ENCODE peak calls at places on chromosomes 3 and 15, in seven cellular contexts. One of them, this sample, is unnamed. For H3K36me3, the result is how much of the 10 kb centered on the place peaks cover.

GRCh38 chr3:80285370-80285769 is 517.6 kb upstream of the ROBO1 start:
- DNase-seq in transverse colon: no peak
- DNase-seq in endothelial cell of umbilical vein: no peak
- DNase-seq in uterus: no peak
- DNase-seq in sigmoid colon: no peak
- DNase-seq in heart left ventricle: no peak
- DNase-seq in adrenal gland: no peak
- DNase-seq in this sample: no peak

GRCh38 chr3:139427283-139428060 is 38.0 kb upstream of the COPB2 start:
- DNase-seq in transverse colon: no peak
- DNase-seq in endothelial cell of umbilical vein: peak
- DNase-seq in uterus: peak
- DNase-seq in sigmoid colon: no peak
- DNase-seq in heart left ventricle: no peak
- DNase-seq in adrenal gland: peak
- DNase-seq in this sample: no peak

GRCh38 chr3:51710631-51711351 is 3.9 kb downstream of the GRM2 start:
- DNase-seq in transverse colon: peak
- DNase-seq in endothelial cell of umbilical vein: no peak
- DNase-seq in uterus: peak
- DNase-seq in sigmoid colon: no peak
- DNase-seq in heart left ventricle: peak
- DNase-seq in adrenal gland: no peak
- DNase-seq in this sample: peak

GRCh38 chr3:172280406-172281051 is 167.7 kb downstream of the GHSR start:
- DNase-seq in transverse colon: no peak
- DNase-seq in endothelial cell of umbilical vein: peak
- DNase-seq in uterus: no peak
- DNase-seq in sigmoid colon: no peak
- DNase-seq in heart left ventricle: no peak
- DNase-seq in adrenal gland: no peak
- DNase-seq in this sample: no peak

GRCh38 chr15:85019815-85020590 is 38.3 kb downstream of the PDE8A start:
- DNase-seq in transverse colon: no peak
- DNase-seq in endothelial cell of umbilical vein: no peak
- DNase-seq in uterus: no peak
- DNase-seq in sigmoid colon: no peak
- DNase-seq in heart left ventricle: no peak
- DNase-seq in adrenal gland: no peak
- DNase-seq in this sample: no peak

GRCh38 chr3:17730318-17730967 is 12.0 kb downstream of the TBC1D5 start:
- DNase-seq in transverse colon: peak
- DNase-seq in endothelial cell of umbilical vein: peak
- DNase-seq in uterus: no peak
- DNase-seq in sigmoid colon: no peak
- DNase-seq in heart left ventricle: no peak
- DNase-seq in adrenal gland: no peak
- DNase-seq in this sample: no peak

GRCh38 chr3:194617827-194618226 is 15.4 kb downstream of the TMEM44 start:
- DNase-seq in transverse colon: no peak
- DNase-seq in endothelial cell of umbilical vein: no peak
- DNase-seq in uterus: no peak
- DNase-seq in sigmoid colon: no peak
- DNase-seq in heart left ventricle: no peak
- DNase-seq in adrenal gland: no peak
- DNase-seq in this sample: no peak

GRCh38 chr15:52050416-52050815 is 31.4 kb downstream of the MAPK6 start:
- DNase-seq in transverse colon: no peak
- DNase-seq in endothelial cell of umbilical vein: no peak
- DNase-seq in uterus: no peak
- DNase-seq in sigmoid colon: no peak
- DNase-seq in heart left ventricle: no peak
- DNase-seq in adrenal gland: no peak
- DNase-seq in this sample: no peak

GRCh38 chr3:153925826-153926514 is 195.2 kb upstream of the ARHGEF26 start:
- DNase-seq in transverse colon: no peak
- DNase-seq in endothelial cell of umbilical vein: no peak
- DNase-seq in uterus: no peak
- DNase-seq in sigmoid colon: no peak
- DNase-seq in heart left ventricle: no peak
- DNase-seq in adrenal gland: no peak
- DNase-seq in this sample: no peak

GRCh38 chr3:51311055-51311454 is 74.0 kb upstream of the MANF start:
- DNase-seq in transverse colon: no peak
- DNase-seq in endothelial cell of umbilical vein: peak
- DNase-seq in uterus: no peak
- DNase-seq in sigmoid colon: no peak
- DNase-seq in heart left ventricle: no peak
- DNase-seq in adrenal gland: no peak
- DNase-seq in this sample: no peak

GRCh38 chr15:67303490-67304363 is 49.1 kb downstream of the IQCH start:
- DNase-seq in transverse colon: peak
- DNase-seq in endothelial cell of umbilical vein: peak
- DNase-seq in uterus: peak
- DNase-seq in sigmoid colon: no peak
- DNase-seq in heart left ventricle: no peak
- DNase-seq in adrenal gland: peak
- DNase-seq in this sample: no peak

GRCh38 chr3:147930417-147930816 is 521.3 kb downstream of the ZIC1 start:
- DNase-seq in transverse colon: no peak
- DNase-seq in endothelial cell of umbilical vein: peak
- DNase-seq in uterus: no peak
- DNase-seq in sigmoid colon: no peak
- DNase-seq in heart left ventricle: no peak
- DNase-seq in adrenal gland: no peak
- DNase-seq in this sample: no peak

GRCh38 chr3:64209866-64210609 is 15.2 kb downstream of the PRICKLE2 start:
- DNase-seq in transverse colon: peak
- DNase-seq in endothelial cell of umbilical vein: peak
- DNase-seq in uterus: peak
- DNase-seq in sigmoid colon: peak
- DNase-seq in heart left ventricle: peak
- DNase-seq in adrenal gland: peak
- DNase-seq in this sample: peak

GRCh38 chr15:23422099-23422945 is 24.7 kb downstream of the GOLGA6L2 start:
- DNase-seq in transverse colon: no peak
- DNase-seq in endothelial cell of umbilical vein: no peak
- DNase-seq in uterus: no peak
- DNase-seq in sigmoid colon: peak
- DNase-seq in heart left ventricle: no peak
- DNase-seq in adrenal gland: peak
- DNase-seq in this sample: peak

GRCh38 chr3:170178631-170179030 is 2.9 kb downstream of the PHC3 start:
- DNase-seq in transverse colon: peak
- DNase-seq in endothelial cell of umbilical vein: no peak
- DNase-seq in uterus: no peak
- DNase-seq in sigmoid colon: no peak
- DNase-seq in heart left ventricle: no peak
- DNase-seq in adrenal gland: no peak
- DNase-seq in this sample: no peak

GRCh38 chr3:9942934-9943690 is 9.1 kb downstream of the PRRT3 start:
- DNase-seq in transverse colon: no peak
- DNase-seq in endothelial cell of umbilical vein: no peak
- DNase-seq in uterus: no peak
- DNase-seq in sigmoid colon: no peak
- DNase-seq in heart left ventricle: no peak
- DNase-seq in adrenal gland: no peak
- DNase-seq in this sample: no peak
- TF ChIP-seq POLR2A in transverse colon: no peak
- TF ChIP-seq POLR2A in endothelial cell of umbilical vein: no peak
- TF ChIP-seq POLR2A in uterus: no peak
- TF ChIP-seq POLR2A in sigmoid colon: no peak
- TF ChIP-seq POLR2A in heart left ventricle: no peak
- TF ChIP-seq POLR2A in adrenal gland: no peak
- TF ChIP-seq POLR2A in this sample: no peak

GRCh38 chr3:113269661-113270060 is 58.3 kb downstream of the BOC start:
- DNase-seq in transverse colon: no peak
- DNase-seq in endothelial cell of umbilical vein: no peak
- DNase-seq in uterus: no peak
- DNase-seq in sigmoid colon: no peak
- DNase-seq in heart left ventricle: no peak
- DNase-seq in adrenal gland: no peak
- DNase-seq in this sample: no peak

GRCh38 chr3:113271594-113272368 is 60.4 kb downstream of the BOC start:
- DNase-seq in transverse colon: no peak
- DNase-seq in endothelial cell of umbilical vein: no peak
- DNase-seq in uterus: no peak
- DNase-seq in sigmoid colon: no peak
- DNase-seq in heart left ventricle: no peak
- DNase-seq in adrenal gland: no peak
- DNase-seq in this sample: no peak

GRCh38 chr3:113271189-113271588 is 59.8 kb downstream of the BOC start:
- DNase-seq in transverse colon: no peak
- DNase-seq in endothelial cell of umbilical vein: no peak
- DNase-seq in uterus: peak
- DNase-seq in sigmoid colon: peak
- DNase-seq in heart left ventricle: no peak
- DNase-seq in adrenal gland: no peak
- DNase-seq in this sample: no peak

GRCh38 chr3:113270096-113270495 is 58.7 kb downstream of the BOC start:
- DNase-seq in transverse colon: no peak
- DNase-seq in endothelial cell of umbilical vein: no peak
- DNase-seq in uterus: no peak
- DNase-seq in sigmoid colon: no peak
- DNase-seq in heart left ventricle: no peak
- DNase-seq in adrenal gland: no peak
- DNase-seq in this sample: no peak

DNA sequence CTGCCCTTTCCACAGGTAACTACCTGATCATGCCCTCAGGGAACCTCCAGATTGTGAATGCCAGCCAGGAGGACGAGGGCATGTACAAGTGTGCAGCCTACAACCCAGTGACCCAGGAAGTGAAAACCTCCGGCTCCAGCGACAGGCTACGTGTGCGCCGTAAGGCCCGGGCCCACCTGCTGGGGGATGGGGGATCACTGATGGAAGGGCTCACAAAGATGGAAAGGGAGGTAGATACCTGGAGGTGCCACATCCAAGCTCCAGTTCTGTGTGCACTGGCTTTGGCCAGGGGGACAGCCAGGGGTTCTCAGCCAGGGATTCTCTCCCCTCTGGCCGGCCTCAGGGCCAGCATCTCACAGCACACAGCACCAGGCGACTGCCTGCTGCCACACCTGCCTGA is 59.4 kb downstream of the BOC start:
- DNase-seq in transverse colon: no peak
- DNase-seq in endothelial cell of umbilical vein: no peak
- DNase-seq in uterus: no peak
- DNase-seq in sigmoid colon: no peak
- DNase-seq in heart left ventricle: no peak
- DNase-seq in adrenal gland: no peak
- DNase-seq in this sample: peak
- H3K36me3 ChIP-seq in transverse colon: under half
- H3K36me3 ChIP-seq in endothelial cell of umbilical vein: under half
- H3K36me3 ChIP-seq in uterus: under half
- H3K36me3 ChIP-seq in sigmoid colon: under half
- H3K36me3 ChIP-seq in heart left ventricle: under half
- H3K36me3 ChIP-seq in adrenal gland: under half
- H3K36me3 ChIP-seq in this sample: under half

GRCh38 chr15:41892621-41893421 is 1.0 kb downstream of the SPTBN5 start:
- DNase-seq in transverse colon: peak
- DNase-seq in endothelial cell of umbilical vein: no peak
- DNase-seq in uterus: no peak
- DNase-seq in sigmoid colon: no peak
- DNase-seq in heart left ventricle: peak
- DNase-seq in adrenal gland: peak
- DNase-seq in this sample: no peak
- TF ChIP-seq POLR2A in transverse colon: no peak
- TF ChIP-seq POLR2A in endothelial cell of umbilical vein: no peak
- TF ChIP-seq POLR2A in uterus: no peak
- TF ChIP-seq POLR2A in sigmoid colon: no peak
- TF ChIP-seq POLR2A in heart left ventricle: no peak
- TF ChIP-seq POLR2A in adrenal gland: no peak
- TF ChIP-seq POLR2A in this sample: no peak

GRCh38 chr3:123819949-123820348 is 64.2 kb downstream of the MYLK start:
- DNase-seq in transverse colon: no peak
- DNase-seq in endothelial cell of umbilical vein: no peak
- DNase-seq in uterus: no peak
- DNase-seq in sigmoid colon: no peak
- DNase-seq in heart left ventricle: no peak
- DNase-seq in adrenal gland: no peak
- DNase-seq in this sample: no peak
- H3K36me3 ChIP-seq in transverse colon: under half
- H3K36me3 ChIP-seq in endothelial cell of umbilical vein: under half
- H3K36me3 ChIP-seq in uterus: under half
- H3K36me3 ChIP-seq in sigmoid colon: under half
- H3K36me3 ChIP-seq in heart left ventricle: under half
- H3K36me3 ChIP-seq in adrenal gland: under half
- H3K36me3 ChIP-seq in this sample: under half

GRCh38 chr3:150877303-150877702 is 27.9 kb downstream of the MINDY4B start:
- DNase-seq in transverse colon: no peak
- DNase-seq in endothelial cell of umbilical vein: no peak
- DNase-seq in uterus: no peak
- DNase-seq in sigmoid colon: no peak
- DNase-seq in heart left ventricle: no peak
- DNase-seq in adrenal gland: no peak
- DNase-seq in this sample: no peak

GRCh38 chr3:150878290-150878689 is 26.9 kb downstream of the MINDY4B start:
- DNase-seq in transverse colon: no peak
- DNase-seq in endothelial cell of umbilical vein: no peak
- DNase-seq in uterus: no peak
- DNase-seq in sigmoid colon: no peak
- DNase-seq in heart left ventricle: no peak
- DNase-seq in adrenal gland: no peak
- DNase-seq in this sample: no peak

GRCh38 chr3:150875548-150875947 is 29.7 kb downstream of the MINDY4B start:
- DNase-seq in transverse colon: no peak
- DNase-seq in endothelial cell of umbilical vein: no peak
- DNase-seq in uterus: no peak
- DNase-seq in sigmoid colon: no peak
- DNase-seq in heart left ventricle: no peak
- DNase-seq in adrenal gland: no peak
- DNase-seq in this sample: no peak

GRCh38 chr3:150876866-150877265 is 28.4 kb downstream of the MINDY4B start:
- DNase-seq in transverse colon: no peak
- DNase-seq in endothelial cell of umbilical vein: no peak
- DNase-seq in uterus: no peak
- DNase-seq in sigmoid colon: no peak
- DNase-seq in heart left ventricle: no peak
- DNase-seq in adrenal gland: no peak
- DNase-seq in this sample: no peak

GRCh38 chr3:150879141-150879540 is 26.1 kb downstream of the MINDY4B start:
- DNase-seq in transverse colon: no peak
- DNase-seq in endothelial cell of umbilical vein: no peak
- DNase-seq in uterus: no peak
- DNase-seq in sigmoid colon: no peak
- DNase-seq in heart left ventricle: no peak
- DNase-seq in adrenal gland: no peak
- DNase-seq in this sample: no peak
- TF ChIP-seq POLR2A in transverse colon: no peak
- TF ChIP-seq POLR2A in endothelial cell of umbilical vein: no peak
- TF ChIP-seq POLR2A in uterus: no peak
- TF ChIP-seq POLR2A in sigmoid colon: no peak
- TF ChIP-seq POLR2A in heart left ventricle: no peak
- TF ChIP-seq POLR2A in adrenal gland: no peak
- TF ChIP-seq POLR2A in this sample: no peak

GRCh38 chr3:100717637-100718487 is 8.6 kb downstream of the TFG start:
- DNase-seq in transverse colon: no peak
- DNase-seq in endothelial cell of umbilical vein: no peak
- DNase-seq in uterus: no peak
- DNase-seq in sigmoid colon: no peak
- DNase-seq in heart left ventricle: no peak
- DNase-seq in adrenal gland: no peak
- DNase-seq in this sample: no peak
- H3K36me3 ChIP-seq in transverse colon: under half
- H3K36me3 ChIP-seq in endothelial cell of umbilical vein: under half
- H3K36me3 ChIP-seq in uterus: under half
- H3K36me3 ChIP-seq in sigmoid colon: under half
- H3K36me3 ChIP-seq in heart left ventricle: half or more
- H3K36me3 ChIP-seq in adrenal gland: under half
- H3K36me3 ChIP-seq in this sample: under half

GRCh38 chr15:40108855-40109735 is at the start of gene BMF:
- DNase-seq in transverse colon: peak
- DNase-seq in endothelial cell of umbilical vein: peak
- DNase-seq in uterus: peak
- DNase-seq in sigmoid colon: peak
- DNase-seq in heart left ventricle: peak
- DNase-seq in adrenal gland: peak
- DNase-seq in this sample: peak
- TF ChIP-seq POLR2A in transverse colon: peak
- TF ChIP-seq POLR2A in endothelial cell of umbilical vein: no peak
- TF ChIP-seq POLR2A in uterus: peak
- TF ChIP-seq POLR2A in sigmoid colon: no peak
- TF ChIP-seq POLR2A in heart left ventricle: no peak
- TF ChIP-seq POLR2A in adrenal gland: no peak
- TF ChIP-seq POLR2A in this sample: no peak